ENCODE peak calls at places on chromosome 1, in six cellular contexts. One of them, this sample, is unnamed.
A peak's percentile ranks its signal among the peaks of the same experiment; 100 is the strongest.

GRCh38 chr1:162774007-162774406 is 16.5 kb upstream of the HSD17B7 start:
- DNase-seq in brain microvascular endothelial cell: no peak
- DNase-seq in uterus: no peak
- DNase-seq in AG04450: no peak
- DNase-seq in NB4: no peak
- DNase-seq in H9: no peak
- DNase-seq in this sample: no peak

GRCh38 chr1:109773203-109773899 is 9.6 kb upstream of the EPS8L3 start:
- DNase-seq in AG04450: peak; percentile 71
- DNase-seq in H9: peak; percentile 82
- DNase-seq in brain microvascular endothelial cell: peak; percentile 82
- DNase-seq in uterus: peak; percentile 86
- DNase-seq in NB4: peak; percentile 88
- DNase-seq in this sample: peak; percentile 69

GRCh38 chr1:164608651-164609057 is 49.7 kb downstream of the PBX1 start:
- DNase-seq in uterus: no peak
- DNase-seq in brain microvascular endothelial cell: no peak
- DNase-seq in AG04450: no peak
- DNase-seq in H9: no peak
- DNase-seq in NB4: no peak
- DNase-seq in this sample: no peak

GRCh38 chr1:242212401-242212800 is 213.5 kb upstream of the MAP1LC3C start:
- DNase-seq in AG04450: no peak
- DNase-seq in uterus: no peak
- DNase-seq in H9: peak; percentile 79
- DNase-seq in brain microvascular endothelial cell: no peak
- DNase-seq in NB4: no peak
- DNase-seq in this sample: no peak

GRCh38 chr1:87478231-87478630 is 149.6 kb downstream of the LMO4 start:
- DNase-seq in brain microvascular endothelial cell: no peak
- DNase-seq in NB4: peak; percentile 2
- DNase-seq in AG04450: no peak
- DNase-seq in uterus: no peak
- DNase-seq in H9: peak; percentile 75
- DNase-seq in this sample: peak; percentile 12

GRCh38 chr1:47223921-47224675 is 7.9 kb downstream of the TAL1 start:
- DNase-seq in AG04450: no peak
- DNase-seq in brain microvascular endothelial cell: no peak
- DNase-seq in uterus: peak; percentile 9
- DNase-seq in H9: no peak
- DNase-seq in NB4: no peak
- DNase-seq in this sample: no peak

GRCh38 chr1:92994105-92994712 is 32.9 kb upstream of the DIPK1A start:
- DNase-seq in AG04450: peak; percentile 74
- DNase-seq in brain microvascular endothelial cell: peak; percentile 71
- DNase-seq in uterus: peak; percentile 87
- DNase-seq in H9: peak; percentile 56
- DNase-seq in NB4: peak; percentile 82
- DNase-seq in this sample: peak; percentile 63

GRCh38 chr1:194273660-194274059 is 1087.2 kb upstream of the B3GALT2 start:
- DNase-seq in NB4: no peak
- DNase-seq in brain microvascular endothelial cell: no peak
- DNase-seq in H9: no peak
- DNase-seq in uterus: no peak
- DNase-seq in AG04450: no peak
- DNase-seq in this sample: no peak

GRCh38 chr1:224282140-224282539 is 47.8 kb downstream of the NVL start:
- DNase-seq in AG04450: no peak
- DNase-seq in H9: no peak
- DNase-seq in brain microvascular endothelial cell: no peak
- DNase-seq in NB4: no peak
- DNase-seq in uterus: no peak
- DNase-seq in this sample: no peak

GRCh38 chr1:167291539-167292195 is 71.0 kb downstream of the POU2F1 start:
- DNase-seq in H9: no peak
- DNase-seq in uterus: no peak
- DNase-seq in brain microvascular endothelial cell: peak; percentile 13
- DNase-seq in NB4: no peak
- DNase-seq in AG04450: no peak
- DNase-seq in this sample: no peak

GRCh38 chr1:248599396-248599795 is 1.9 kb upstream of the OR2T10 start:
- DNase-seq in H9: no peak
- DNase-seq in NB4: no peak
- DNase-seq in AG04450: no peak
- DNase-seq in brain microvascular endothelial cell: no peak
- DNase-seq in uterus: no peak
- DNase-seq in this sample: no peak

GRCh38 chr1:248853023-248853422 is 5.9 kb downstream of the ZNF692 start:
- DNase-seq in uterus: no peak
- DNase-seq in NB4: no peak
- DNase-seq in AG04450: no peak
- DNase-seq in brain microvascular endothelial cell: no peak
- DNase-seq in H9: no peak
- DNase-seq in this sample: no peak

GRCh38 chr1:147741075-147741474 is 19.3 kb downstream of the GJA5 start:
- DNase-seq in NB4: no peak
- DNase-seq in H9: no peak
- DNase-seq in brain microvascular endothelial cell: no peak
- DNase-seq in AG04450: no peak
- DNase-seq in uterus: no peak
- DNase-seq in this sample: no peak

GRCh38 chr1:4595341-4596225 is 58.8 kb upstream of the AJAP1 start:
- DNase-seq in H9: no peak
- DNase-seq in NB4: no peak
- DNase-seq in brain microvascular endothelial cell: no peak
- DNase-seq in uterus: no peak
- DNase-seq in AG04450: no peak
- DNase-seq in this sample: no peak

GRCh38 chr1:53763461-53763860 is 24.5 kb upstream of the GLIS1 start:
- DNase-seq in brain microvascular endothelial cell: no peak
- DNase-seq in uterus: no peak
- DNase-seq in NB4: no peak
- DNase-seq in H9: no peak
- DNase-seq in AG04450: no peak
- DNase-seq in this sample: no peak

GRCh38 chr1:16156848-16157495 is 1.1 kb upstream of the EPHA2 start:
- DNase-seq in uterus: no peak
- DNase-seq in NB4: no peak
- DNase-seq in AG04450: no peak
- DNase-seq in H9: no peak
- DNase-seq in brain microvascular endothelial cell: no peak
- DNase-seq in this sample: no peak

GRCh38 chr1:20948091-20948490 is 161.0 kb upstream of the HP1BP3 start:
- DNase-seq in uterus: no peak
- DNase-seq in AG04450: no peak
- DNase-seq in H9: no peak
- DNase-seq in NB4: peak; percentile 47
- DNase-seq in brain microvascular endothelial cell: no peak
- DNase-seq in this sample: no peak

GRCh38 chr1:98088361-98088760 is 167.5 kb upstream of the DPYD start:
- DNase-seq in AG04450: no peak
- DNase-seq in brain microvascular endothelial cell: no peak
- DNase-seq in uterus: no peak
- DNase-seq in H9: no peak
- DNase-seq in NB4: no peak
- DNase-seq in this sample: no peak

GRCh38 chr1:241749924-241750695 is 97.9 kb upstream of the EXO1 start:
- DNase-seq in H9: no peak
- DNase-seq in brain microvascular endothelial cell: no peak
- DNase-seq in uterus: no peak
- DNase-seq in AG04450: no peak
- DNase-seq in NB4: no peak
- DNase-seq in this sample: no peak

GRCh38 chr1:19360026-19360813 is 48.1 kb downstream of the SLC66A1 start:
- DNase-seq in AG04450: no peak
- DNase-seq in H9: no peak
- DNase-seq in brain microvascular endothelial cell: no peak
- DNase-seq in uterus: no peak
- DNase-seq in NB4: no peak
- DNase-seq in this sample: no peak

GRCh38 chr1:2506007-2506860 is 20.2 kb downstream of the PANK4 start:
- DNase-seq in NB4: peak; percentile 20
- DNase-seq in brain microvascular endothelial cell: no peak
- DNase-seq in AG04450: no peak
- DNase-seq in H9: no peak
- DNase-seq in uterus: no peak
- DNase-seq in this sample: no peak

GRCh38 chr1:24535021-24535424 is 20.9 kb upstream of the NCMAP start:
- DNase-seq in H9: no peak
- DNase-seq in AG04450: no peak
- DNase-seq in NB4: peak; percentile 51
- DNase-seq in brain microvascular endothelial cell: no peak
- DNase-seq in uterus: no peak
- DNase-seq in this sample: no peak

GRCh38 chr1:116923421-116923820 is 13.7 kb downstream of the PTGFRN start:
- DNase-seq in AG04450: no peak
- DNase-seq in brain microvascular endothelial cell: peak; percentile 12
- DNase-seq in H9: no peak
- DNase-seq in uterus: no peak
- DNase-seq in NB4: no peak
- DNase-seq in this sample: no peak

GRCh38 chr1:117606608-117607261 is 887 bp downstream of the TENT5C start:
- DNase-seq in AG04450: no peak
- DNase-seq in H9: peak; percentile 39
- DNase-seq in uterus: peak; percentile 51
- DNase-seq in brain microvascular endothelial cell: no peak
- DNase-seq in NB4: peak; percentile 67
- DNase-seq in this sample: peak; percentile 12

GRCh38 chr1:111739984-111740765 is 980 bp upstream of the INKA2 start:
- DNase-seq in AG04450: no peak
- DNase-seq in brain microvascular endothelial cell: peak; percentile 40
- DNase-seq in H9: peak; percentile 94
- DNase-seq in NB4: peak; percentile 13
- DNase-seq in uterus: peak; percentile 77
- DNase-seq in this sample: peak; percentile 73

GRCh38 chr1:203607169-203607873 is 19.3 kb upstream of the ATP2B4 start:
- DNase-seq in brain microvascular endothelial cell: peak; percentile 94
- DNase-seq in AG04450: peak; percentile 80
- DNase-seq in H9: no peak
- DNase-seq in uterus: peak; percentile 74
- DNase-seq in NB4: peak; percentile 90
- DNase-seq in this sample: no peak

GRCh38 chr1:24928631-24929090 is 1.4 kb downstream of the RUNX3 start:
- DNase-seq in H9: no peak
- DNase-seq in NB4: no peak
- DNase-seq in brain microvascular endothelial cell: no peak
- DNase-seq in uterus: no peak
- DNase-seq in AG04450: no peak
- DNase-seq in this sample: peak; percentile 50

GRCh38 chr1:43711049-43711448 is 3.7 kb downstream of the ST3GAL3 start:
- DNase-seq in NB4: peak; percentile 45
- DNase-seq in uterus: no peak
- DNase-seq in AG04450: peak; percentile 45
- DNase-seq in brain microvascular endothelial cell: peak; percentile 88
- DNase-seq in H9: no peak
- DNase-seq in this sample: no peak

GRCh38 chr1:201085902-201086735 is 26.1 kb downstream of the CACNA1S start:
- DNase-seq in AG04450: no peak
- DNase-seq in NB4: peak; percentile 50
- DNase-seq in H9: peak; percentile 77
- DNase-seq in brain microvascular endothelial cell: peak; percentile 30
- DNase-seq in uterus: peak; percentile 25
- DNase-seq in this sample: peak; percentile 44
- TF ChIP-seq CTCF in AG04450: peak; percentile 71
- TF ChIP-seq CTCF in NB4: peak; percentile 70
- TF ChIP-seq CTCF in H9: peak; percentile 81
- TF ChIP-seq CTCF in brain microvascular endothelial cell: peak; percentile 88
- TF ChIP-seq CTCF in uterus: peak; percentile 46
- TF ChIP-seq CTCF in this sample: peak; percentile 49

GRCh38 chr1:151593651-151594625 is 17.9 kb upstream of the SNX27 start:
- DNase-seq in uterus: peak; percentile 72
- DNase-seq in NB4: peak; percentile 72
- DNase-seq in brain microvascular endothelial cell: no peak
- DNase-seq in H9: peak; percentile 93
- DNase-seq in AG04450: no peak
- DNase-seq in this sample: peak; percentile 84
- TF ChIP-seq CTCF in uterus: peak; percentile 76
- TF ChIP-seq CTCF in NB4: peak; percentile 83
- TF ChIP-seq CTCF in brain microvascular endothelial cell: peak; percentile 97
- TF ChIP-seq CTCF in H9: peak; percentile 98
- TF ChIP-seq CTCF in AG04450: peak; percentile 93
- TF ChIP-seq CTCF in this sample: peak; percentile 92

DNA sequence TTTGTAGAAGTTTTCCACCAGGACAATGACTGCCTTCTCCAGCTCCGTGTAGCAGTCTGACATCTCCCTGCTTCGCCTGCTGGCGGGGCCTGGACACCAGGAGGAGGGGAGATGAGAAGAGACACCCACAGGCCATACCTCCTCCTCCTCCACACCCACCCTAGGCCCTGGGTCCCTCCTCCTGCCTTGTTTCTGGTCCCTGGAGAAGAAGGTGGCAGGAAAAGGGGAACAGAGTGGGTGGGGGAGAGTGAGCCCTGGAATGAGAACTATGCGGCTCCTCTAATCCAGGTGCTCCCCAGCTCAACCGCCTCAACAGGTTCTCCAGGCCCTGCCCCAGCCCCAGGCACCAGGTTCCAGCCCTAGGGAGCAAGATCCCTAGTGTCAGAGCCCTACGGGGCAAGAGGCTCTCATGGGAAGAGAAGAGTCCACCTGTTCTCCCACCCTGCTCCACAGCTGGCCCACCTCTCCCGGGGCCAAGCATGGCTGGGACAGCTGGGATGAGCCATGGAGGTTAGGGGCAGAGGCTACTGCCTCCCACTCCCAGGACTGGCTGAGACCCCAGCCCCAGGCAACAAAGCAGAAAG is 4.8 kb downstream of the S100A16 start:
- DNase-seq in H9: no peak
- DNase-seq in AG04450: no peak
- DNase-seq in brain microvascular endothelial cell: peak; percentile 7
- DNase-seq in uterus: no peak
- DNase-seq in NB4: peak; percentile 34
- DNase-seq in this sample: no peak
- TF ChIP-seq CTCF in H9: no peak
- TF ChIP-seq CTCF in AG04450: no peak
- TF ChIP-seq CTCF in brain microvascular endothelial cell: peak; percentile 1
- TF ChIP-seq CTCF in uterus: no peak
- TF ChIP-seq CTCF in NB4: no peak
- TF ChIP-seq CTCF in this sample: no peak

GRCh38 chr1:154749078-154749760 is 120.9 kb downstream of the KCNN3 start:
- DNase-seq in uterus: peak; percentile 54
- DNase-seq in brain microvascular endothelial cell: peak; percentile 65
- DNase-seq in NB4: peak; percentile 68
- DNase-seq in H9: no peak
- DNase-seq in AG04450: no peak
- DNase-seq in this sample: no peak

GRCh38 chr1:154752273-154753030 is 117.6 kb downstream of the KCNN3 start:
- DNase-seq in brain microvascular endothelial cell: no peak
- DNase-seq in NB4: peak; percentile 31
- DNase-seq in AG04450: no peak
- DNase-seq in H9: no peak
- DNase-seq in uterus: peak; percentile 14
- DNase-seq in this sample: no peak

GRCh38 chr1:154753426-154753825 is 116.7 kb downstream of the KCNN3 start:
- DNase-seq in AG04450: no peak
- DNase-seq in brain microvascular endothelial cell: no peak
- DNase-seq in H9: no peak
- DNase-seq in uterus: peak; percentile 11
- DNase-seq in NB4: no peak
- DNase-seq in this sample: no peak

GRCh38 chr1:154751690-154752089 is 118.4 kb downstream of the KCNN3 start:
- DNase-seq in AG04450: no peak
- DNase-seq in NB4: peak; percentile 57
- DNase-seq in H9: no peak
- DNase-seq in uterus: peak; percentile 87
- DNase-seq in brain microvascular endothelial cell: no peak
- DNase-seq in this sample: no peak

GRCh38 chr1:154750681-154751665 is 119.1 kb downstream of the KCNN3 start:
- DNase-seq in NB4: no peak
- DNase-seq in uterus: peak; percentile 26
- DNase-seq in AG04450: no peak
- DNase-seq in brain microvascular endothelial cell: no peak
- DNase-seq in H9: peak; percentile 27
- DNase-seq in this sample: no peak
- TF ChIP-seq CTCF in NB4: no peak
- TF ChIP-seq CTCF in uterus: no peak
- TF ChIP-seq CTCF in AG04450: no peak
- TF ChIP-seq CTCF in brain microvascular endothelial cell: no peak
- TF ChIP-seq CTCF in H9: no peak
- TF ChIP-seq CTCF in this sample: no peak

This sample was measured in nephron progenitor cell.